ENCODE peak calls at places on chromosomes 4 and X, in seven cellular contexts. One of them, this sample, is unnamed.
A peak's percentile ranks its signal among the peaks of the same experiment; 100 is the strongest.

GRCh38 chrX:38089173-38089982 is 83.0 kb downstream of the SYTL5 start:
- DNase-seq in tibial artery: no peak
- DNase-seq in NCI-H69: no peak
- DNase-seq in psoas muscle: no peak
- DNase-seq in endothelial cell: no peak
- DNase-seq in midbrain: no peak
- DNase-seq in HT1080: no peak
- DNase-seq in this sample: no peak

GRCh38 chrX:41019041-41019392 is 66.2 kb upstream of the USP9X start:
- DNase-seq in tibial artery: no peak
- DNase-seq in NCI-H69: no peak
- DNase-seq in psoas muscle: no peak
- DNase-seq in endothelial cell: no peak
- DNase-seq in midbrain: no peak
- DNase-seq in HT1080: no peak
- DNase-seq in this sample: no peak

GRCh38 chr4:158810487-158811215 is 41.8 kb downstream of the FNIP2 start:
- DNase-seq in tibial artery: peak; percentile 88
- DNase-seq in NCI-H69: peak; percentile 39
- DNase-seq in psoas muscle: peak; percentile 74
- DNase-seq in endothelial cell: no peak
- DNase-seq in midbrain: no peak
- DNase-seq in HT1080: peak; percentile 93
- DNase-seq in this sample: peak; percentile 36

GRCh38 chr4:127832585-127832984 is 48.1 kb upstream of the PLK4 start:
- DNase-seq in tibial artery: no peak
- DNase-seq in NCI-H69: no peak
- DNase-seq in psoas muscle: no peak
- DNase-seq in endothelial cell: no peak
- DNase-seq in midbrain: peak; percentile 40
- DNase-seq in HT1080: no peak
- DNase-seq in this sample: no peak

GRCh38 chr4:110622841-110623709 is at the start of gene PITX2:
- DNase-seq in tibial artery: no peak
- DNase-seq in NCI-H69: peak; percentile 96
- DNase-seq in psoas muscle: peak; percentile 97
- DNase-seq in endothelial cell: peak; percentile 99
- DNase-seq in midbrain: no peak
- DNase-seq in HT1080: peak; percentile 99
- DNase-seq in this sample: peak; percentile 66

GRCh38 chr4:150314031-150314430 is 235.8 kb downstream of the DCLK2 start:
- DNase-seq in tibial artery: no peak
- DNase-seq in NCI-H69: no peak
- DNase-seq in psoas muscle: no peak
- DNase-seq in endothelial cell: no peak
- DNase-seq in midbrain: no peak
- DNase-seq in HT1080: no peak
- DNase-seq in this sample: no peak

GRCh38 chr4:73922317-73922716 is 53.1 kb downstream of the CXCL1 start:
- DNase-seq in tibial artery: no peak
- DNase-seq in NCI-H69: no peak
- DNase-seq in psoas muscle: no peak
- DNase-seq in endothelial cell: no peak
- DNase-seq in midbrain: no peak
- DNase-seq in HT1080: no peak
- DNase-seq in this sample: no peak

GRCh38 chr4:82885410-82885809 is 5.5 kb downstream of the SEC31A start:
- DNase-seq in tibial artery: no peak
- DNase-seq in NCI-H69: no peak
- DNase-seq in psoas muscle: no peak
- DNase-seq in endothelial cell: no peak
- DNase-seq in midbrain: no peak
- DNase-seq in HT1080: no peak
- DNase-seq in this sample: no peak

GRCh38 chr4:100988876-100989275 is 358.4 kb downstream of the PPP3CA start:
- DNase-seq in tibial artery: no peak
- DNase-seq in NCI-H69: no peak
- DNase-seq in psoas muscle: no peak
- DNase-seq in endothelial cell: no peak
- DNase-seq in midbrain: no peak
- DNase-seq in HT1080: no peak
- DNase-seq in this sample: no peak

GRCh38 chr4:6257243-6258025 is 12.2 kb upstream of the WFS1 start:
- DNase-seq in tibial artery: no peak
- DNase-seq in NCI-H69: no peak
- DNase-seq in psoas muscle: no peak
- DNase-seq in endothelial cell: peak; percentile 45
- DNase-seq in midbrain: no peak
- DNase-seq in HT1080: peak; percentile 55
- DNase-seq in this sample: no peak

GRCh38 chrX:131041652-131042051 is 16.5 kb upstream of the ARHGAP36 start:
- DNase-seq in tibial artery: no peak
- DNase-seq in NCI-H69: no peak
- DNase-seq in psoas muscle: no peak
- DNase-seq in endothelial cell: no peak
- DNase-seq in midbrain: no peak
- DNase-seq in HT1080: no peak
- DNase-seq in this sample: no peak

GRCh38 chr4:48470570-48470969 is 12.6 kb upstream of the SLC10A4 start:
- DNase-seq in tibial artery: no peak
- DNase-seq in NCI-H69: peak; percentile 17
- DNase-seq in psoas muscle: no peak
- DNase-seq in endothelial cell: no peak
- DNase-seq in midbrain: no peak
- DNase-seq in HT1080: peak; percentile 18
- DNase-seq in this sample: no peak

GRCh38 chrX:122421434-122422121 is 762.5 kb upstream of the GRIA3 start:
- DNase-seq in tibial artery: no peak
- DNase-seq in NCI-H69: peak; percentile 2
- DNase-seq in psoas muscle: no peak
- DNase-seq in endothelial cell: no peak
- DNase-seq in midbrain: no peak
- DNase-seq in HT1080: no peak
- DNase-seq in this sample: no peak

GRCh38 chr4:4390521-4391240 is 3.8 kb downstream of the NSG1 start:
- DNase-seq in tibial artery: no peak
- DNase-seq in NCI-H69: no peak
- DNase-seq in psoas muscle: peak; percentile 28
- DNase-seq in endothelial cell: no peak
- DNase-seq in midbrain: no peak
- DNase-seq in HT1080: no peak
- DNase-seq in this sample: no peak

GRCh38 chrX:31092476-31092875 is 20.6 kb upstream of the FTHL17 start:
- DNase-seq in tibial artery: no peak
- DNase-seq in NCI-H69: no peak
- DNase-seq in psoas muscle: no peak
- DNase-seq in endothelial cell: no peak
- DNase-seq in midbrain: no peak
- DNase-seq in HT1080: no peak
- DNase-seq in this sample: no peak

GRCh38 chr4:155207534-155208257 is 740 bp upstream of the NPY2R start:
- DNase-seq in tibial artery: no peak
- DNase-seq in NCI-H69: peak; percentile 19
- DNase-seq in psoas muscle: peak; percentile 16
- DNase-seq in endothelial cell: peak; percentile 58
- DNase-seq in midbrain: no peak
- DNase-seq in HT1080: peak; percentile 62
- DNase-seq in this sample: no peak

GRCh38 chr4:140672366-140672765 is 83.8 kb downstream of the TBC1D9 start:
- DNase-seq in tibial artery: no peak
- DNase-seq in NCI-H69: no peak
- DNase-seq in psoas muscle: no peak
- DNase-seq in endothelial cell: no peak
- DNase-seq in midbrain: no peak
- DNase-seq in HT1080: no peak
- DNase-seq in this sample: no peak

GRCh38 chr4:170623899-170624298 is 534.1 kb upstream of the AADAT start:
- DNase-seq in tibial artery: no peak
- DNase-seq in NCI-H69: no peak
- DNase-seq in psoas muscle: no peak
- DNase-seq in endothelial cell: no peak
- DNase-seq in midbrain: no peak
- DNase-seq in HT1080: no peak
- DNase-seq in this sample: no peak

GRCh38 chr4:113447695-113448265 is 313.8 kb downstream of the CAMK2D start:
- DNase-seq in tibial artery: no peak
- DNase-seq in NCI-H69: no peak
- DNase-seq in psoas muscle: no peak
- DNase-seq in endothelial cell: no peak
- DNase-seq in midbrain: no peak
- DNase-seq in HT1080: no peak
- DNase-seq in this sample: no peak

GRCh38 chr4:110586137-110586850 is 36.6 kb downstream of the PITX2 start:
- DNase-seq in tibial artery: no peak
- DNase-seq in NCI-H69: peak; percentile 48
- DNase-seq in psoas muscle: no peak
- DNase-seq in endothelial cell: no peak
- DNase-seq in midbrain: peak; percentile 14
- DNase-seq in HT1080: peak; percentile 60
- DNase-seq in this sample: no peak

GRCh38 chr4:168076989-168077725 is 15.2 kb upstream of the ANXA10 start:
- DNase-seq in tibial artery: no peak
- DNase-seq in NCI-H69: peak; percentile 56
- DNase-seq in psoas muscle: no peak
- DNase-seq in endothelial cell: peak; percentile 80
- DNase-seq in midbrain: peak; percentile 58
- DNase-seq in HT1080: peak; percentile 37
- DNase-seq in this sample: peak; percentile 18

GRCh38 chr4:24885342-24885741 is 27.5 kb downstream of the CCDC149 start:
- DNase-seq in tibial artery: no peak
- DNase-seq in NCI-H69: no peak
- DNase-seq in psoas muscle: no peak
- DNase-seq in endothelial cell: no peak
- DNase-seq in midbrain: peak; percentile 13
- DNase-seq in HT1080: no peak
- DNase-seq in this sample: no peak

GRCh38 chr4:56653461-56654237 is 27.4 kb downstream of the HOPX start:
- DNase-seq in tibial artery: no peak
- DNase-seq in NCI-H69: no peak
- DNase-seq in psoas muscle: no peak
- DNase-seq in endothelial cell: peak; percentile 15
- DNase-seq in midbrain: no peak
- DNase-seq in HT1080: peak; percentile 87
- DNase-seq in this sample: no peak

GRCh38 chr4:157151711-157152110 is 68.8 kb upstream of the GRIA2 start:
- DNase-seq in tibial artery: no peak
- DNase-seq in NCI-H69: no peak
- DNase-seq in psoas muscle: no peak
- DNase-seq in endothelial cell: no peak
- DNase-seq in midbrain: no peak
- DNase-seq in HT1080: no peak
- DNase-seq in this sample: no peak

GRCh38 chrX:119230850-119231249 is 5.2 kb upstream of the PGRMC1 start:
- DNase-seq in tibial artery: no peak
- DNase-seq in NCI-H69: no peak
- DNase-seq in psoas muscle: no peak
- DNase-seq in endothelial cell: no peak
- DNase-seq in midbrain: no peak
- DNase-seq in HT1080: peak; percentile 79
- DNase-seq in this sample: no peak